ENCODE peak calls at places on chromosomes 16 and 17, in nine cellular contexts. One of them, this sample, is unnamed.

GRCh38 chr16:10849736-10850477 is 27.1 kb upstream of the CIITA start:
- DNase-seq in SK-N-SH: no peak
- DNase-seq in breast epithelium: no peak
- DNase-seq in fibroblast of the aortic adventitia: no peak
- DNase-seq in fibroblast of pulmonary artery: no peak
- DNase-seq in fibroblast of lung: no peak
- DNase-seq in DND-41: no peak
- DNase-seq in lower leg skin: no peak
- DNase-seq in PC-3: peak; percentile 3
- DNase-seq in this sample: no peak

GRCh38 chr16:3842994-3843393 is 37.5 kb downstream of the CREBBP start:
- DNase-seq in SK-N-SH: peak; percentile 56
- DNase-seq in breast epithelium: no peak
- DNase-seq in fibroblast of the aortic adventitia: peak; percentile 85
- DNase-seq in fibroblast of pulmonary artery: peak; percentile 36
- DNase-seq in fibroblast of lung: peak; percentile 49
- DNase-seq in DND-41: no peak
- DNase-seq in lower leg skin: no peak
- DNase-seq in PC-3: no peak
- DNase-seq in this sample: peak; percentile 56

GRCh38 chr17:42891539-42892152 is 9.0 kb upstream of the G6PC1 start:
- DNase-seq in SK-N-SH: no peak
- DNase-seq in breast epithelium: no peak
- DNase-seq in fibroblast of the aortic adventitia: no peak
- DNase-seq in fibroblast of pulmonary artery: no peak
- DNase-seq in fibroblast of lung: peak; percentile 32
- DNase-seq in DND-41: no peak
- DNase-seq in lower leg skin: peak; percentile 90
- DNase-seq in PC-3: no peak
- DNase-seq in this sample: peak; percentile 13

GRCh38 chr16:19400709-19401108 is 17.0 kb upstream of the TMC5 start:
- DNase-seq in SK-N-SH: no peak
- DNase-seq in breast epithelium: no peak
- DNase-seq in fibroblast of the aortic adventitia: no peak
- DNase-seq in fibroblast of pulmonary artery: no peak
- DNase-seq in fibroblast of lung: no peak
- DNase-seq in DND-41: no peak
- DNase-seq in lower leg skin: peak; percentile 31
- DNase-seq in PC-3: no peak
- DNase-seq in this sample: no peak

GRCh38 chr16:86365513-86366040 is 144.8 kb upstream of the FOXF1 start:
- DNase-seq in SK-N-SH: no peak
- DNase-seq in breast epithelium: no peak
- DNase-seq in fibroblast of the aortic adventitia: no peak
- DNase-seq in fibroblast of pulmonary artery: no peak
- DNase-seq in fibroblast of lung: peak; percentile 78
- DNase-seq in DND-41: no peak
- DNase-seq in lower leg skin: no peak
- DNase-seq in PC-3: no peak
- DNase-seq in this sample: no peak

GRCh38 chr16:82042144-82042543 is 7.1 kb downstream of the HSD17B2 start:
- DNase-seq in SK-N-SH: no peak
- DNase-seq in breast epithelium: no peak
- DNase-seq in fibroblast of the aortic adventitia: no peak
- DNase-seq in fibroblast of pulmonary artery: no peak
- DNase-seq in fibroblast of lung: no peak
- DNase-seq in DND-41: no peak
- DNase-seq in lower leg skin: no peak
- DNase-seq in PC-3: no peak
- DNase-seq in this sample: no peak

GRCh38 chr17:9291912-9292562 is 270.7 kb downstream of the NTN1 start:
- DNase-seq in SK-N-SH: peak; percentile 67
- DNase-seq in breast epithelium: peak; percentile 55
- DNase-seq in fibroblast of the aortic adventitia: peak; percentile 34
- DNase-seq in fibroblast of pulmonary artery: peak; percentile 30
- DNase-seq in fibroblast of lung: peak; percentile 31
- DNase-seq in DND-41: peak; percentile 37
- DNase-seq in lower leg skin: peak; percentile 83
- DNase-seq in PC-3: peak; percentile 39
- DNase-seq in this sample: peak; percentile 33

GRCh38 chr17:10234033-10234432 is 35.6 kb upstream of the GAS7 start:
- DNase-seq in SK-N-SH: no peak
- DNase-seq in breast epithelium: no peak
- DNase-seq in fibroblast of the aortic adventitia: no peak
- DNase-seq in fibroblast of pulmonary artery: no peak
- DNase-seq in fibroblast of lung: no peak
- DNase-seq in DND-41: no peak
- DNase-seq in lower leg skin: no peak
- DNase-seq in PC-3: no peak
- DNase-seq in this sample: no peak

GRCh38 chr17:34163681-34164080 is 91.4 kb upstream of the CCL2 start:
- DNase-seq in SK-N-SH: peak; percentile 60
- DNase-seq in breast epithelium: no peak
- DNase-seq in fibroblast of the aortic adventitia: peak; percentile 6
- DNase-seq in fibroblast of pulmonary artery: peak; percentile 29
- DNase-seq in fibroblast of lung: peak; percentile 48
- DNase-seq in DND-41: peak; percentile 19
- DNase-seq in lower leg skin: no peak
- DNase-seq in PC-3: no peak
- DNase-seq in this sample: peak; percentile 33

GRCh38 chr16:56988161-56988947 is 1.0 kb upstream of the NLRC5 start:
- DNase-seq in SK-N-SH: no peak
- DNase-seq in breast epithelium: no peak
- DNase-seq in fibroblast of the aortic adventitia: peak; percentile 41
- DNase-seq in fibroblast of pulmonary artery: no peak
- DNase-seq in fibroblast of lung: no peak
- DNase-seq in DND-41: no peak
- DNase-seq in lower leg skin: no peak
- DNase-seq in PC-3: no peak
- DNase-seq in this sample: no peak
- H3K4me3 ChIP-seq in SK-N-SH: no peak overlapping the region
- H3K4me3 ChIP-seq in breast epithelium: peak overlapping the region; percentile 76
- H3K4me3 ChIP-seq in fibroblast of the aortic adventitia: peak overlapping the region; percentile 84
- H3K4me3 ChIP-seq in fibroblast of pulmonary artery: peak overlapping the region; percentile 79
- H3K4me3 ChIP-seq in fibroblast of lung: peak overlapping the region; percentile 85
- H3K4me3 ChIP-seq in DND-41: peak overlapping the region; percentile 80
- H3K4me3 ChIP-seq in lower leg skin: peak overlapping the region; percentile 54
- H3K4me3 ChIP-seq in PC-3: no peak overlapping the region
- H3K4me3 ChIP-seq in this sample: peak overlapping the region; percentile 74

GRCh38 chr16:87653234-87653633 is 50.9 kb downstream of the JPH3 start:
- DNase-seq in SK-N-SH: peak; percentile 66
- DNase-seq in breast epithelium: no peak
- DNase-seq in fibroblast of the aortic adventitia: peak; percentile 8
- DNase-seq in fibroblast of pulmonary artery: peak; percentile 10
- DNase-seq in fibroblast of lung: peak; percentile 4
- DNase-seq in DND-41: no peak
- DNase-seq in lower leg skin: no peak
- DNase-seq in PC-3: peak; percentile 20
- DNase-seq in this sample: peak; percentile 18
- TF ChIP-seq CTCF in SK-N-SH: peak; percentile 51
- TF ChIP-seq CTCF in breast epithelium: no peak
- TF ChIP-seq CTCF in fibroblast of the aortic adventitia: peak; percentile 60
- TF ChIP-seq CTCF in fibroblast of pulmonary artery: peak; percentile 47
- TF ChIP-seq CTCF in fibroblast of lung: peak; percentile 50
- TF ChIP-seq CTCF in DND-41: peak; percentile 54
- TF ChIP-seq CTCF in lower leg skin: no peak
- TF ChIP-seq CTCF in PC-3: peak; percentile 54
- TF ChIP-seq CTCF in this sample: peak; percentile 50

DNA sequence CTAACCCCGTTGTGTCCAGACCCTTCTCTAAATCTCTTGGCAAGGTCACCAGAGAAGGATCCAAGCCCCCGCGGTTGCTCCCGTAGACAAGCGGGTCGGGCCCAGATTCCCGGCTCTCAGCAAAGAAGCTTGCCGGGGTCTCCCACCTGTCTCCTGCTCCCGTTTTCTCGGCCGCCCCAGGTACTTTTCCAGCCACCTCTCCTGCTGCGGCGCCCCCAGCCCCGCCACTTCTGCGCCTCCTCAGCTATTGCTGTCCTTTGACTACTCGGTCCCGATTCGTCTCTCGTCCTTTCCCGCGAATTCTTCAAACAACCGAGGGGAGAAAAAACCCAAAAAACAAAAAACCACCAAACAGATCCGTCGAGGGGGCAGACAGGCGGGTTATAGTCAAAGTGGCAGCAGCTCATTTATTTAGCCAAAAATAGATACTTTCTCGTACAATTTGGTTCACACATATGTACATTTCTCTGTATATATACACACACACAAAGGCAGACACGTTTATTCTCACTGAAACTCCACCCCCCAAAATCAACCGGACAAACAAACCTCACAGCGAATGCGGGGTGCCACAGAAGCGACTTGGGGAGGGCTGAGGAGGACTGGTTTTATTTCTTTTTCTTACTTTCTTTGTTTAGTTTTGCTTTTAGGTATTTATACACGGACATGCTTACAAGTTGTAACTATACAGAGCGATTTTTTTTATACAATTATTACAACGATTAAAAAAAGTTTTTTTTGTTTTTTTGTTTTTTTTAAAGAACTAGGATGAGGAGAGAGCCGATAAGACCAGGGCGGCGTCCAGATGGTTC is 3.5 kb downstream of the IRX3 start:
- DNase-seq in SK-N-SH: no peak
- DNase-seq in breast epithelium: no peak
- DNase-seq in fibroblast of the aortic adventitia: no peak
- DNase-seq in fibroblast of pulmonary artery: no peak
- DNase-seq in fibroblast of lung: no peak
- DNase-seq in DND-41: peak; percentile 37
- DNase-seq in lower leg skin: peak; percentile 87
- DNase-seq in PC-3: no peak
- DNase-seq in this sample: no peak
- H3K4me3 ChIP-seq in SK-N-SH: no peak overlapping the region
- H3K4me3 ChIP-seq in breast epithelium: peak overlapping the region; percentile 89
- H3K4me3 ChIP-seq in fibroblast of the aortic adventitia: peak overlapping the region; percentile 76
- H3K4me3 ChIP-seq in fibroblast of pulmonary artery: no peak overlapping the region
- H3K4me3 ChIP-seq in fibroblast of lung: no peak overlapping the region
- H3K4me3 ChIP-seq in DND-41: peak overlapping the region; percentile 71
- H3K4me3 ChIP-seq in lower leg skin: no peak overlapping the region
- H3K4me3 ChIP-seq in PC-3: no peak overlapping the region
- H3K4me3 ChIP-seq in this sample: peak overlapping the region; percentile 79

GRCh38 chr16:87416826-87417471 is 24.8 kb downstream of the MAP1LC3B start:
- DNase-seq in SK-N-SH: peak; percentile 73
- DNase-seq in breast epithelium: no peak
- DNase-seq in fibroblast of the aortic adventitia: peak; percentile 81
- DNase-seq in fibroblast of pulmonary artery: peak; percentile 73
- DNase-seq in fibroblast of lung: peak; percentile 84
- DNase-seq in DND-41: no peak
- DNase-seq in lower leg skin: peak; percentile 81
- DNase-seq in PC-3: peak; percentile 56
- DNase-seq in this sample: peak; percentile 82
- TF ChIP-seq CTCF in SK-N-SH: peak; percentile 94
- TF ChIP-seq CTCF in breast epithelium: no peak
- TF ChIP-seq CTCF in fibroblast of the aortic adventitia: peak; percentile 76
- TF ChIP-seq CTCF in fibroblast of pulmonary artery: peak; percentile 86
- TF ChIP-seq CTCF in fibroblast of lung: peak; percentile 82
- TF ChIP-seq CTCF in DND-41: peak; percentile 58
- TF ChIP-seq CTCF in lower leg skin: no peak
- TF ChIP-seq CTCF in PC-3: peak; percentile 73
- TF ChIP-seq CTCF in this sample: peak; percentile 71

GRCh38 chr16:27226476-27226875 is 23.1 kb downstream of the KDM8 start:
- DNase-seq in SK-N-SH: no peak
- DNase-seq in breast epithelium: no peak
- DNase-seq in fibroblast of the aortic adventitia: no peak
- DNase-seq in fibroblast of pulmonary artery: no peak
- DNase-seq in fibroblast of lung: no peak
- DNase-seq in DND-41: no peak
- DNase-seq in lower leg skin: no peak
- DNase-seq in PC-3: no peak
- DNase-seq in this sample: no peak

GRCh38 chr16:27224271-27224737 is 21.0 kb downstream of the KDM8 start:
- DNase-seq in SK-N-SH: no peak
- DNase-seq in breast epithelium: no peak
- DNase-seq in fibroblast of the aortic adventitia: no peak
- DNase-seq in fibroblast of pulmonary artery: no peak
- DNase-seq in fibroblast of lung: no peak
- DNase-seq in DND-41: no peak
- DNase-seq in lower leg skin: no peak
- DNase-seq in PC-3: no peak
- DNase-seq in this sample: no peak

GRCh38 chr16:27226976-27227705 is 23.8 kb downstream of the KDM8 start:
- DNase-seq in SK-N-SH: no peak
- DNase-seq in breast epithelium: no peak
- DNase-seq in fibroblast of the aortic adventitia: no peak
- DNase-seq in fibroblast of pulmonary artery: no peak
- DNase-seq in fibroblast of lung: no peak
- DNase-seq in DND-41: no peak
- DNase-seq in lower leg skin: peak; percentile 78
- DNase-seq in PC-3: no peak
- DNase-seq in this sample: no peak

GRCh38 chr16:27224741-27225300 is 21.5 kb downstream of the KDM8 start:
- DNase-seq in SK-N-SH: no peak
- DNase-seq in breast epithelium: no peak
- DNase-seq in fibroblast of the aortic adventitia: no peak
- DNase-seq in fibroblast of pulmonary artery: no peak
- DNase-seq in fibroblast of lung: no peak
- DNase-seq in DND-41: no peak
- DNase-seq in lower leg skin: no peak
- DNase-seq in PC-3: no peak
- DNase-seq in this sample: no peak

DNA sequence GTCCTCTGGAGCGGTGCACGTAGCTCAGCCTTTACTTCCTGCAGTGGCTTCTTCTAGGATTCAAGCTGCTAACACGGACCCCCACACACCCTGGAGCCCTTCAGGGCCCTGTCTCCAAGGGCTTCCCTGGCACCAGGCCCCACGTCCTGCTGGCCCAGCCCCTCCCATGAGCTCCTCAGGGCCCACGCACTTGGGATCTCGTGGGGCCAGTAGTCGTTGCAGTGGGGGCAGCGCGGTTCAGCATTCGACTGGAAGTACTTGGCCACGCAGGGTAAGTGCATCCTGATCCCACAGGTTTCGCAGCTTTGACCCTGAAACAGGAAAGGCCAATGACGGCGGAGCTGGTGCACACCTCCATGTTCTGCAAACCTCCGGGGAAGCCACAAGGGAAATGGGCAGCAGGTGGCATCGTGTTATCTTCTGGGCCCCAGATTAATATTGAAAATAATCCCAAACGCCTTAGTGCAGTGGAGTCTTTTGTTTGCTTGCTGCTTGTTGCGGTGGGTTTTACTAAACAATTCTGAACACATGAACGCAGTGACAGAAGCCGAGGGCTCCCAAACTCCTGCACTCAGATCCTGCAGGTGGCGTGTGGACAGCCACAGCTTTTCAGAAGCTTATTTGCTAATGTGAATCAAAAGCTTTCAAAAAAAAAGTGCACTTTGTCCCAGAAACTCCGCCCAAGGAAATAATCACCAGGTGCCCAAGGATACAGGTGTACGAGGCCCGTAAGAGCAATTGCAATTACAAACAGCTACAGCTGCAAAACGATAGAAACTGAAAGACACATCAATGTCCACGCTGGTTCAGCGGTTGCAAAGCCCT is 22.4 kb downstream of the KDM8 start:
- DNase-seq in SK-N-SH: no peak
- DNase-seq in breast epithelium: no peak
- DNase-seq in fibroblast of the aortic adventitia: no peak
- DNase-seq in fibroblast of pulmonary artery: no peak
- DNase-seq in fibroblast of lung: no peak
- DNase-seq in DND-41: no peak
- DNase-seq in lower leg skin: no peak
- DNase-seq in PC-3: peak; percentile 6
- DNase-seq in this sample: no peak
- H3K4me3 ChIP-seq in SK-N-SH: no peak overlapping the region
- H3K4me3 ChIP-seq in breast epithelium: no peak overlapping the region
- H3K4me3 ChIP-seq in fibroblast of the aortic adventitia: no peak overlapping the region
- H3K4me3 ChIP-seq in fibroblast of pulmonary artery: no peak overlapping the region
- H3K4me3 ChIP-seq in fibroblast of lung: no peak overlapping the region
- H3K4me3 ChIP-seq in DND-41: no peak overlapping the region
- H3K4me3 ChIP-seq in lower leg skin: no peak overlapping the region
- H3K4me3 ChIP-seq in PC-3: no peak overlapping the region
- H3K4me3 ChIP-seq in this sample: no peak overlapping the region

This sample was measured in cardiac fibroblast.